ENCODE peak calls at places on chromosomes 2 and 18, in five cellular contexts. One of them, this sample, is unnamed.

GRCh38 chr18:9825571-9826073 is 60.2 kb upstream of the TXNDC2 start:
- DNase-seq in neural progenitor cell: no peak
- DNase-seq in right lobe of liver: no peak
- DNase-seq in CD8-positive, alpha-beta T cell: no peak
- DNase-seq in uterus: no peak
- DNase-seq in this sample: no peak

GRCh38 chr2:240820014-240820606 is at the start of gene KIF1A:
- DNase-seq in neural progenitor cell: peak
- DNase-seq in right lobe of liver: no peak
- DNase-seq in CD8-positive, alpha-beta T cell: no peak
- DNase-seq in uterus: no peak
- DNase-seq in this sample: peak

GRCh38 chr2:234252766-234253165 is 202.3 kb downstream of the SPP2 start:
- DNase-seq in neural progenitor cell: no peak
- DNase-seq in right lobe of liver: no peak
- DNase-seq in CD8-positive, alpha-beta T cell: no peak
- DNase-seq in uterus: no peak
- DNase-seq in this sample: peak

GRCh38 chr2:39913648-39914456 is 134.8 kb upstream of the THUMPD2 start:
- DNase-seq in neural progenitor cell: peak
- DNase-seq in right lobe of liver: no peak
- DNase-seq in CD8-positive, alpha-beta T cell: no peak
- DNase-seq in uterus: no peak
- DNase-seq in this sample: no peak

GRCh38 chr2:18268400-18268799 is 292.1 kb downstream of the RDH14 start:
- DNase-seq in neural progenitor cell: no peak
- DNase-seq in right lobe of liver: no peak
- DNase-seq in CD8-positive, alpha-beta T cell: no peak
- DNase-seq in uterus: no peak
- DNase-seq in this sample: no peak

GRCh38 chr2:194495046-194495445 is 1162.0 kb upstream of the SLC39A10 start:
- DNase-seq in neural progenitor cell: no peak
- DNase-seq in right lobe of liver: no peak
- DNase-seq in CD8-positive, alpha-beta T cell: no peak
- DNase-seq in uterus: no peak
- DNase-seq in this sample: no peak

GRCh38 chr2:73998451-73998850 is 13.7 kb downstream of the TET3 start:
- DNase-seq in neural progenitor cell: no peak
- DNase-seq in right lobe of liver: no peak
- DNase-seq in CD8-positive, alpha-beta T cell: no peak
- DNase-seq in uterus: no peak
- DNase-seq in this sample: no peak

GRCh38 chr2:11270891-11271290 is 73.5 kb downstream of the ROCK2 start:
- DNase-seq in neural progenitor cell: no peak
- DNase-seq in right lobe of liver: no peak
- DNase-seq in CD8-positive, alpha-beta T cell: no peak
- DNase-seq in uterus: no peak
- DNase-seq in this sample: no peak

GRCh38 chr18:10230072-10230471 is 224.4 kb upstream of the APCDD1 start:
- DNase-seq in neural progenitor cell: no peak
- DNase-seq in right lobe of liver: no peak
- DNase-seq in CD8-positive, alpha-beta T cell: no peak
- DNase-seq in uterus: no peak
- DNase-seq in this sample: no peak

GRCh38 chr2:47534179-47534919 is 131.4 kb downstream of the MSH2 start:
- DNase-seq in neural progenitor cell: no peak
- DNase-seq in right lobe of liver: no peak
- DNase-seq in CD8-positive, alpha-beta T cell: no peak
- DNase-seq in uterus: peak
- DNase-seq in this sample: no peak

GRCh38 chr2:215003001-215003400 is 135.4 kb downstream of the ABCA12 start:
- DNase-seq in neural progenitor cell: peak
- DNase-seq in right lobe of liver: no peak
- DNase-seq in CD8-positive, alpha-beta T cell: no peak
- DNase-seq in uterus: no peak
- DNase-seq in this sample: no peak

GRCh38 chr2:197677483-197677882 is 2.1 kb upstream of the RFTN2 start:
- DNase-seq in neural progenitor cell: no peak
- DNase-seq in right lobe of liver: no peak
- DNase-seq in CD8-positive, alpha-beta T cell: no peak
- DNase-seq in uterus: no peak
- DNase-seq in this sample: no peak

GRCh38 chr2:152635635-152636298 is 81.5 kb downstream of the PRPF40A start:
- DNase-seq in neural progenitor cell: peak
- DNase-seq in right lobe of liver: peak
- DNase-seq in CD8-positive, alpha-beta T cell: peak
- DNase-seq in uterus: peak
- DNase-seq in this sample: peak

GRCh38 chr2:41922177-41922576 is 125.6 kb upstream of the PKDCC start:
- DNase-seq in neural progenitor cell: no peak
- DNase-seq in right lobe of liver: no peak
- DNase-seq in CD8-positive, alpha-beta T cell: no peak
- DNase-seq in uterus: no peak
- DNase-seq in this sample: no peak

GRCh38 chr2:164737612-164738081 is 104.0 kb downstream of the COBLL1 start:
- DNase-seq in neural progenitor cell: peak
- DNase-seq in right lobe of liver: peak
- DNase-seq in CD8-positive, alpha-beta T cell: no peak
- DNase-seq in uterus: peak
- DNase-seq in this sample: peak

GRCh38 chr2:150466770-150467640 is 20.5 kb downstream of the RND3 start:
- DNase-seq in neural progenitor cell: no peak
- DNase-seq in right lobe of liver: no peak
- DNase-seq in CD8-positive, alpha-beta T cell: no peak
- DNase-seq in uterus: no peak
- DNase-seq in this sample: no peak

GRCh38 chr2:10186868-10187535 is 64.5 kb downstream of the RRM2 start:
- DNase-seq in neural progenitor cell: peak
- DNase-seq in right lobe of liver: no peak
- DNase-seq in CD8-positive, alpha-beta T cell: no peak
- DNase-seq in uterus: no peak
- DNase-seq in this sample: no peak

GRCh38 chr2:10188729-10189305 is 66.3 kb downstream of the RRM2 start:
- DNase-seq in neural progenitor cell: no peak
- DNase-seq in right lobe of liver: no peak
- DNase-seq in CD8-positive, alpha-beta T cell: no peak
- DNase-seq in uterus: no peak
- DNase-seq in this sample: no peak

GRCh38 chr2:10187661-10188060 is 65.1 kb downstream of the RRM2 start:
- DNase-seq in neural progenitor cell: no peak
- DNase-seq in right lobe of liver: no peak
- DNase-seq in CD8-positive, alpha-beta T cell: no peak
- DNase-seq in uterus: no peak
- DNase-seq in this sample: no peak

GRCh38 chr2:10190255-10190654 is 67.7 kb downstream of the RRM2 start:
- DNase-seq in neural progenitor cell: no peak
- DNase-seq in right lobe of liver: no peak
- DNase-seq in CD8-positive, alpha-beta T cell: no peak
- DNase-seq in uterus: no peak
- DNase-seq in this sample: no peak

GRCh38 chr2:10188211-10188610 is 65.7 kb downstream of the RRM2 start:
- DNase-seq in neural progenitor cell: peak
- DNase-seq in right lobe of liver: no peak
- DNase-seq in CD8-positive, alpha-beta T cell: no peak
- DNase-seq in uterus: no peak
- DNase-seq in this sample: no peak
- TF ChIP-seq CTCF in neural progenitor cell: peak
- TF ChIP-seq CTCF in right lobe of liver: peak
- TF ChIP-seq CTCF in CD8-positive, alpha-beta T cell: no peak
- TF ChIP-seq CTCF in uterus: no peak
- TF ChIP-seq CTCF in this sample: no peak

GRCh38 chr2:209525834-209526281 is 102.0 kb downstream of the MAP2 start:
- DNase-seq in neural progenitor cell: no peak
- DNase-seq in right lobe of liver: no peak
- DNase-seq in CD8-positive, alpha-beta T cell: no peak
- DNase-seq in uterus: no peak
- DNase-seq in this sample: no peak
- H3K27ac ChIP-seq in neural progenitor cell: no peak
- H3K27ac ChIP-seq in right lobe of liver: no peak
- H3K27ac ChIP-seq in CD8-positive, alpha-beta T cell: no peak
- H3K27ac ChIP-seq in uterus: no peak
- H3K27ac ChIP-seq in this sample: no peak

GRCh38 chr2:86201951-86202692 is 2.9 kb downstream of the MRPL35 start:
- DNase-seq in neural progenitor cell: no peak
- DNase-seq in right lobe of liver: no peak
- DNase-seq in CD8-positive, alpha-beta T cell: no peak
- DNase-seq in uterus: no peak
- DNase-seq in this sample: no peak
- TF ChIP-seq CTCF in neural progenitor cell: peak
- TF ChIP-seq CTCF in right lobe of liver: no peak
- TF ChIP-seq CTCF in CD8-positive, alpha-beta T cell: no peak
- TF ChIP-seq CTCF in uterus: no peak
- TF ChIP-seq CTCF in this sample: no peak

DNA sequence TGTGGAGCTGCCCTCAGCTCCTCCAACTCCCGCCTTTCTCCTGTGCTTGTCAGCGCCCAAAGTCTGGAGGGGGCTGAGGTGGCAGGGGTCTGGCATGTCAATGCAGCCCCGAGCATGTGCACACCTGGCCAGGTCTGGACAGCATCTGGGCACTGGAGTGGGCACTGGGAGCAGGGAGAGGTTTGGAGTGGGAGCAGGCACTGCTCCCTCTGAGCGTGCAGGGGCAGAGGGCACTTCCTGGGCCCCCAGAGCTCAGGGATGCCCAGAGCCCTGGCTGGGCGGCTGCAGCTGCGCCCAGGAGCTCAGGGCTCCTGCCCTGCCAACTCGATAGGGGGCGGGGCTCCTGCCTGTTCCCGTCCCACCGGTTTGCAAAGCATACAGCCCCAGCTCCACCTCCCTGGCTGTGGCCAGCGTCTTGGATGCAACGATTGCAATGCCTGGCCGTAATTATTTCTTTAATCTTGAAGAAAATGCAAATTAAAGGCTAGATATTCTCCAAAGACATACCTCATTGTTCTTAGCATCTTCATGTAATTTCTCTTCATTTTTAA is 57.4 kb upstream of the LDAH start:
- DNase-seq in neural progenitor cell: no peak
- DNase-seq in right lobe of liver: no peak
- DNase-seq in CD8-positive, alpha-beta T cell: no peak
- DNase-seq in uterus: no peak
- DNase-seq in this sample: no peak
- H3K27ac ChIP-seq in neural progenitor cell: no peak
- H3K27ac ChIP-seq in right lobe of liver: no peak
- H3K27ac ChIP-seq in CD8-positive, alpha-beta T cell: no peak
- H3K27ac ChIP-seq in uterus: no peak
- H3K27ac ChIP-seq in this sample: no peak

GRCh38 chr18:21745234-21745633 is 4.6 kb downstream of the MIB1 start:
- DNase-seq in neural progenitor cell: no peak
- DNase-seq in right lobe of liver: no peak
- DNase-seq in CD8-positive, alpha-beta T cell: no peak
- DNase-seq in uterus: no peak
- DNase-seq in this sample: no peak
- TF ChIP-seq CTCF in neural progenitor cell: peak
- TF ChIP-seq CTCF in right lobe of liver: no peak
- TF ChIP-seq CTCF in CD8-positive, alpha-beta T cell: no peak
- TF ChIP-seq CTCF in uterus: no peak
- TF ChIP-seq CTCF in this sample: no peak

GRCh38 chr2:226969412-226969811 is 133.6 kb downstream of the RHBDD1 start:
- DNase-seq in neural progenitor cell: no peak
- DNase-seq in right lobe of liver: no peak
- DNase-seq in CD8-positive, alpha-beta T cell: no peak
- DNase-seq in uterus: peak
- DNase-seq in this sample: no peak

GRCh38 chr2:226965376-226965775 is 129.5 kb downstream of the RHBDD1 start:
- DNase-seq in neural progenitor cell: no peak
- DNase-seq in right lobe of liver: no peak
- DNase-seq in CD8-positive, alpha-beta T cell: no peak
- DNase-seq in uterus: no peak
- DNase-seq in this sample: no peak

GRCh38 chr2:226962374-226962773 is 126.5 kb downstream of the RHBDD1 start:
- DNase-seq in neural progenitor cell: no peak
- DNase-seq in right lobe of liver: no peak
- DNase-seq in CD8-positive, alpha-beta T cell: no peak
- DNase-seq in uterus: no peak
- DNase-seq in this sample: no peak

GRCh38 chr2:226959418-226959817 is 123.6 kb downstream of the RHBDD1 start:
- DNase-seq in neural progenitor cell: no peak
- DNase-seq in right lobe of liver: no peak
- DNase-seq in CD8-positive, alpha-beta T cell: no peak
- DNase-seq in uterus: no peak
- DNase-seq in this sample: no peak

DNA sequence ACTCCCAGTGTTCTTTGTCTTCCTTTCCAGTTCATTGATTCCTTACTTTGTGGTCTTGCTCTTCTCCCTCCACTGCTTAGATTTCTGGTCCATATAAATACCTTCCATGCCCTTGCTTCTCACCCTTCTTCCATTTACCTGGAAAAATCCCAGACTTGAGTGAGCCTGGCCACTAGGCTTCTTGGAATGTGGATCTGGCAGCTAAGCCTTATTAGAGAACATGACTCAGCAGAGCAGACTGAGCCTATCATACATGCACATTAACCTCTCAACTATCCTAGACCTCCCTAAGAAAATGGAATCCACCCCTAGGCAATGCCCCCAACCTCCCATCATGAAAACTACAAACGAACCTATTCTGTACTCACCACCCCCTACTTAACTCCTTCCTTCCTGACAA is 127.7 kb downstream of the RHBDD1 start:
- DNase-seq in neural progenitor cell: peak
- DNase-seq in right lobe of liver: no peak
- DNase-seq in CD8-positive, alpha-beta T cell: no peak
- DNase-seq in uterus: no peak
- DNase-seq in this sample: no peak
- H3K27ac ChIP-seq in neural progenitor cell: no peak
- H3K27ac ChIP-seq in right lobe of liver: no peak
- H3K27ac ChIP-seq in CD8-positive, alpha-beta T cell: no peak
- H3K27ac ChIP-seq in uterus: no peak
- H3K27ac ChIP-seq in this sample: no peak

GRCh38 chr18:62187543-62188378 is 706 bp downstream of the RELCH start:
- DNase-seq in neural progenitor cell: peak
- DNase-seq in right lobe of liver: peak
- DNase-seq in CD8-positive, alpha-beta T cell: peak
- DNase-seq in uterus: peak
- DNase-seq in this sample: peak
- TF ChIP-seq CTCF in neural progenitor cell: peak
- TF ChIP-seq CTCF in right lobe of liver: no peak
- TF ChIP-seq CTCF in CD8-positive, alpha-beta T cell: no peak
- TF ChIP-seq CTCF in uterus: no peak
- TF ChIP-seq CTCF in this sample: no peak